ENCODE peak calls at places on chromosomes 11 and 22, in seven cellular contexts. K is IMR-90, V is A549, H is SK-N-MC, G is AG04450, N is body of pancreas, X is NT2/D1. C is an unnamed sample.

GRCh38 chr11:134562941-134563471 is 151.0 kb upstream of the B3GAT1 start:
- DNase-seq in K (no peak), H (no peak), N (no peak), V (no peak), G (no peak), X (no peak), C (no peak)

GRCh38 chr11:115185931-115186330 is 318.3 kb downstream of the CADM1 start:
- DNase-seq in V (no peak), X (no peak), H (no peak), N (no peak), K (no peak), G (no peak), C (no peak)

GRCh38 chr11:10351768-10352641 is 47.1 kb downstream of the ADM start:
- DNase-seq in X (peak; percentile 94), H (no peak), V (peak; percentile 21), G (peak; percentile 80), N (peak; percentile 81), K (peak; percentile 95), C (peak; percentile 81)

GRCh38 chr11:64378335-64378884 is 19.4 kb downstream of the RPS6KA4 start:
- DNase-seq in X (no peak), K (no peak), N (peak; percentile 74), V (no peak), H (no peak), G (no peak), C (no peak)

GRCh38 chr11:133549796-133550195 is 17.5 kb upstream of the OPCML start:
- DNase-seq in X (no peak), K (no peak), V (no peak), N (no peak), H (no peak), G (no peak), C (no peak)

GRCh38 chr11:11389238-11389637 is 36.2 kb upstream of the CSNK2A3 start:
- DNase-seq in G (no peak), K (no peak), N (peak; percentile 53), H (no peak), X (no peak), V (no peak), C (no peak)

GRCh38 chr11:17328856-17329490 is 22.6 kb upstream of the NCR3LG1 start:
- DNase-seq in G (no peak), N (peak; percentile 43), X (no peak), K (no peak), V (no peak), H (no peak), C (no peak)

GRCh38 chr11:30344085-30344484 is 21.2 kb downstream of the ARL14EP start:
- DNase-seq in N (no peak), K (no peak), V (no peak), X (no peak), H (no peak), G (no peak), C (no peak)

GRCh38 chr11:101894505-101894904 is 20.3 kb upstream of the CEP126 start:
- DNase-seq in X (no peak), H (no peak), N (no peak), K (no peak), V (no peak), G (no peak), C (no peak)

GRCh38 chr11:121249039-121249663 is 43.4 kb upstream of the SC5D start:
- DNase-seq in H (peak; percentile 5), K (peak; percentile 48), V (peak; percentile 31), X (peak; percentile 44), N (no peak), G (no peak), C (peak; percentile 55)

GRCh38 chr11:17602105-17603001 is 55.3 kb downstream of the OTOG start:
- DNase-seq in G (no peak), H (no peak), K (no peak), X (no peak), V (no peak), N (no peak), C (peak; percentile 42)

GRCh38 chr11:118581057-118581456 is 8.8 kb downstream of the ARCN1 start:
- DNase-seq in G (no peak), H (no peak), X (no peak), K (no peak), V (no peak), N (no peak), C (no peak)

GRCh38 chr22:32951807-32952153 is 106.4 kb downstream of the SYN3 start:
- DNase-seq in V (no peak), N (peak; percentile 14), G (no peak), H (no peak), K (no peak), X (no peak), C (peak; percentile 45)

GRCh38 chr11:124674168-124674517 is 439 bp downstream of the SPA17 start:
- DNase-seq in X (no peak), K (no peak), G (no peak), V (peak; percentile 8), H (no peak), N (no peak), C (no peak)

GRCh38 chr11:124673333-124674167 is at the start of the genes SIAE and SPA17:
- DNase-seq in G (peak; percentile 92), K (peak; percentile 95), V (peak; percentile 87), H (peak; percentile 42), X (peak; percentile 91), N (peak; percentile 96), C (peak; percentile 80)

GRCh38 chr11:124676386-124676785 is 2.7 kb downstream of the SPA17 start:
- DNase-seq in V (no peak), N (no peak), G (no peak), K (peak; percentile 67), X (no peak), H (no peak), C (no peak)

GRCh38 chr11:124672531-124673215 is 866 bp downstream of the SIAE start:
- DNase-seq in G (no peak), X (no peak), H (no peak), K (no peak), N (no peak), V (no peak), C (no peak)

GRCh38 chr11:124674571-124674970 is 867 bp downstream of the SPA17 start:
- DNase-seq in K (no peak), N (no peak), H (no peak), G (no peak), X (no peak), V (peak; percentile 5), C (no peak)
- H3K4me3 ChIP-seq in K (peak overlapping the region; percentile 90), N (no peak overlapping the region), H (peak overlapping the region; percentile 75), G (peak overlapping the region; percentile 74), X (peak overlapping the region; percentile 77), V (peak overlapping the region; percentile 67), C (no peak overlapping the region)

GRCh38 chr11:128052912-128053641 is 534.3 kb downstream of the ETS1 start:
- DNase-seq in X (no peak), G (no peak), V (no peak), N (no peak), H (peak; percentile 77), K (peak; percentile 77), C (peak; percentile 71)

GRCh38 chr11:128055576-128056217 is 531.7 kb downstream of the ETS1 start:
- DNase-seq in H (no peak), X (no peak), N (no peak), K (no peak), G (no peak), V (no peak), C (no peak)

GRCh38 chr11:128057786-128058395 is 529.5 kb downstream of the ETS1 start:
- DNase-seq in N (no peak), H (no peak), G (no peak), V (no peak), X (no peak), K (no peak), C (no peak)

GRCh38 chr11:128058580-128059208 is 528.7 kb downstream of the ETS1 start:
- DNase-seq in K (no peak), G (no peak), N (no peak), V (no peak), H (no peak), X (no peak), C (no peak)

DNA sequence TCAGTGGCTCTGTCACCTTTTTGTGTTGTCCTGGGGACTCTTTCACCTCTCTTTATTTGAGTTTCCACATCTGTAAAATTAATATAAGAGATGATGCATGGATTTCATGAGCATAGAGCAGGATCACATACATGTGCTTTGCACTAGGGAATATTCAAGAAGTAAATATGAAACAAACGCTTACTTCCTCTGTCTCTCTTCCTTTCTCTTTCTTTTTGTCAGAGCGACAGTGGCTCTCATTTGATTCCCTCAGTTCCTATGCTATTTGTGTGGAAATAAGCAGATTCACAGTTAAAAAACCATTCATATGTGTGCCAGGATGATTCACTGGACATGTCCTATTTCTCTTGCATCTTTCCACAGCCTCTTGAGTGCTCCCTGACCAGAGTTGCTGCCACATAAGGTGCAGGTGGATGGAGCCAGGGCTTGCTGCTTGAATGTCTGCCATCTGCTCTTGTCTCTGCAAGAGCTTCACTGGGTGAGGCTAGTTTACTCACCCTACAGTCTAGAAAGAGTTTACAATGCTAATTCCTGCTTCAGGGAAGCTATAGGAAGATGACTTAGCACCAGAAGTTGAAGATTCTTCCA is 532.9 kb downstream of the ETS1 start:
- DNase-seq in N (no peak), X (no peak), G (no peak), K (peak; percentile 47), H (no peak), V (no peak), C (no peak)
- H3K4me3 ChIP-seq in N (no peak overlapping the region), X (no peak overlapping the region), G (no peak overlapping the region), K (no peak overlapping the region), H (no peak overlapping the region), V (no peak overlapping the region), C (no peak overlapping the region)

GRCh38 chr22:24424001-24424900 is 3.1 kb upstream of the ADORA2A start:
- DNase-seq in K (no peak), G (no peak), V (no peak), H (no peak), N (no peak), X (no peak), C (no peak)

GRCh38 chr22:24422078-24422665 is 5.2 kb upstream of the ADORA2A start:
- DNase-seq in H (no peak), X (no peak), G (no peak), V (no peak), N (no peak), K (no peak), C (no peak)

GRCh38 chr22:24421428-24421931 is 5.9 kb upstream of the ADORA2A start:
- DNase-seq in K (no peak), N (no peak), G (no peak), H (no peak), X (no peak), V (peak; percentile 35), C (no peak)

GRCh38 chr22:24424901-24425775 is 2.3 kb upstream of the ADORA2A start:
- DNase-seq in X (no peak), H (no peak), N (no peak), K (no peak), V (no peak), G (no peak), C (no peak)

GRCh38 chr22:24423519-24424000 is 3.8 kb upstream of the ADORA2A start:
- DNase-seq in K (no peak), X (no peak), H (no peak), V (peak; percentile 57), N (peak; percentile 54), G (no peak), C (no peak)
- H3K4me3 ChIP-seq in K (peak overlapping the region; percentile 68), X (peak overlapping the region; percentile 49), H (peak overlapping the region; percentile 64), V (peak overlapping the region; percentile 62), N (no peak overlapping the region), G (peak overlapping the region; percentile 56), C (no peak overlapping the region)

GRCh38 chr11:3732671-3733070 is 61.5 kb upstream of the CHRNA10 start:
- DNase-seq in V (no peak), G (no peak), N (no peak), X (no peak), H (no peak), K (no peak), C (no peak)
- H3K4me3 ChIP-seq in V (no peak overlapping the region), G (no peak overlapping the region), N (no peak overlapping the region), X (no peak overlapping the region), H (no peak overlapping the region), K (no peak overlapping the region), C (no peak overlapping the region)

GRCh38 chr11:106159846-106160245 is 82.4 kb downstream of the AASDHPPT start:
- DNase-seq in K (no peak), G (no peak), H (no peak), N (no peak), V (no peak), X (no peak), C (no peak)
- H3K4me3 ChIP-seq in K (no peak overlapping the region), G (no peak overlapping the region), H (no peak overlapping the region), N (no peak overlapping the region), V (no peak overlapping the region), X (no peak overlapping the region), C (no peak overlapping the region)

C was measured in SJCRH30.